ENCODE peak calls at places on chromosome 5, in nine cellular contexts. One of them, this sample, is unnamed.

GRCh38 chr5:136053336-136054121 is 24.7 kb downstream of the TGFBI start:
- DNase-seq in HTR-8/SVneo: peak; percentile 90
- DNase-seq in stimulated activated naive CD4-positive, alpha-beta T cell: no peak
- DNase-seq in tibial artery: peak; percentile 87
- DNase-seq in activated CD4-positive, alpha-beta T cell treated with anti-CD3 and anti-CD28 coated beads for 48 hours: no peak
- DNase-seq in left cardiac atrium: no peak
- DNase-seq in AG04450: peak; percentile 86
- DNase-seq in endodermal cell: peak; percentile 71
- DNase-seq in T-helper 2 cell: no peak
- DNase-seq in this sample: no peak

GRCh38 chr5:17860660-17861315 is 226.5 kb downstream of the TAF11L14 start:
- DNase-seq in HTR-8/SVneo: no peak
- DNase-seq in stimulated activated naive CD4-positive, alpha-beta T cell: no peak
- DNase-seq in tibial artery: no peak
- DNase-seq in activated CD4-positive, alpha-beta T cell treated with anti-CD3 and anti-CD28 coated beads for 48 hours: no peak
- DNase-seq in left cardiac atrium: no peak
- DNase-seq in AG04450: no peak
- DNase-seq in endodermal cell: no peak
- DNase-seq in T-helper 2 cell: no peak
- DNase-seq in this sample: no peak

GRCh38 chr5:117713585-117714198 is 1139.1 kb upstream of the SEMA6A start:
- DNase-seq in HTR-8/SVneo: no peak
- DNase-seq in stimulated activated naive CD4-positive, alpha-beta T cell: no peak
- DNase-seq in tibial artery: no peak
- DNase-seq in activated CD4-positive, alpha-beta T cell treated with anti-CD3 and anti-CD28 coated beads for 48 hours: no peak
- DNase-seq in left cardiac atrium: no peak
- DNase-seq in AG04450: no peak
- DNase-seq in endodermal cell: peak; percentile 45
- DNase-seq in T-helper 2 cell: no peak
- DNase-seq in this sample: peak; percentile 16

GRCh38 chr5:74895906-74896305 is 29.7 kb upstream of the FAM169A start:
- DNase-seq in HTR-8/SVneo: peak; percentile 11
- DNase-seq in stimulated activated naive CD4-positive, alpha-beta T cell: no peak
- DNase-seq in tibial artery: no peak
- DNase-seq in activated CD4-positive, alpha-beta T cell treated with anti-CD3 and anti-CD28 coated beads for 48 hours: no peak
- DNase-seq in left cardiac atrium: peak; percentile 84
- DNase-seq in AG04450: peak; percentile 11
- DNase-seq in endodermal cell: no peak
- DNase-seq in T-helper 2 cell: no peak
- DNase-seq in this sample: no peak

GRCh38 chr5:122129332-122129731 is at the start of gene ZNF474:
- DNase-seq in HTR-8/SVneo: peak; percentile 28
- DNase-seq in stimulated activated naive CD4-positive, alpha-beta T cell: no peak
- DNase-seq in tibial artery: peak; percentile 72
- DNase-seq in activated CD4-positive, alpha-beta T cell treated with anti-CD3 and anti-CD28 coated beads for 48 hours: no peak
- DNase-seq in left cardiac atrium: peak; percentile 54
- DNase-seq in AG04450: peak; percentile 89
- DNase-seq in endodermal cell: peak; percentile 91
- DNase-seq in T-helper 2 cell: no peak
- DNase-seq in this sample: peak; percentile 94

GRCh38 chr5:581941-582340 is 30.2 kb upstream of the CEP72 start:
- DNase-seq in HTR-8/SVneo: no peak
- DNase-seq in stimulated activated naive CD4-positive, alpha-beta T cell: no peak
- DNase-seq in tibial artery: no peak
- DNase-seq in activated CD4-positive, alpha-beta T cell treated with anti-CD3 and anti-CD28 coated beads for 48 hours: no peak
- DNase-seq in left cardiac atrium: no peak
- DNase-seq in AG04450: no peak
- DNase-seq in endodermal cell: no peak
- DNase-seq in T-helper 2 cell: no peak
- DNase-seq in this sample: no peak

GRCh38 chr5:151047814-151048425 is 27.5 kb downstream of the GPX3 start:
- DNase-seq in HTR-8/SVneo: no peak
- DNase-seq in stimulated activated naive CD4-positive, alpha-beta T cell: peak; percentile 20
- DNase-seq in tibial artery: no peak
- DNase-seq in activated CD4-positive, alpha-beta T cell treated with anti-CD3 and anti-CD28 coated beads for 48 hours: peak; percentile 35
- DNase-seq in left cardiac atrium: no peak
- DNase-seq in AG04450: no peak
- DNase-seq in endodermal cell: peak; percentile 80
- DNase-seq in T-helper 2 cell: no peak
- DNase-seq in this sample: peak; percentile 76

GRCh38 chr5:160359816-160360215 is 10.6 kb downstream of the C1QTNF2 start:
- DNase-seq in HTR-8/SVneo: no peak
- DNase-seq in stimulated activated naive CD4-positive, alpha-beta T cell: no peak
- DNase-seq in tibial artery: no peak
- DNase-seq in activated CD4-positive, alpha-beta T cell treated with anti-CD3 and anti-CD28 coated beads for 48 hours: no peak
- DNase-seq in left cardiac atrium: no peak
- DNase-seq in AG04450: no peak
- DNase-seq in endodermal cell: peak; percentile 76
- DNase-seq in T-helper 2 cell: no peak
- DNase-seq in this sample: peak; percentile 34

GRCh38 chr5:4192111-4192510 is 596.5 kb downstream of the IRX1 start:
- DNase-seq in HTR-8/SVneo: no peak
- DNase-seq in stimulated activated naive CD4-positive, alpha-beta T cell: no peak
- DNase-seq in tibial artery: no peak
- DNase-seq in activated CD4-positive, alpha-beta T cell treated with anti-CD3 and anti-CD28 coated beads for 48 hours: no peak
- DNase-seq in left cardiac atrium: no peak
- DNase-seq in AG04450: no peak
- DNase-seq in endodermal cell: no peak
- DNase-seq in T-helper 2 cell: no peak
- DNase-seq in this sample: no peak

GRCh38 chr5:179229331-179229761 is 115.9 kb downstream of the ADAMTS2 start:
- DNase-seq in HTR-8/SVneo: no peak
- DNase-seq in stimulated activated naive CD4-positive, alpha-beta T cell: no peak
- DNase-seq in tibial artery: peak; percentile 53
- DNase-seq in activated CD4-positive, alpha-beta T cell treated with anti-CD3 and anti-CD28 coated beads for 48 hours: no peak
- DNase-seq in left cardiac atrium: peak; percentile 10
- DNase-seq in AG04450: no peak
- DNase-seq in endodermal cell: no peak
- DNase-seq in T-helper 2 cell: no peak
- DNase-seq in this sample: no peak

GRCh38 chr5:6162175-6162574 is 216.2 kb downstream of the MED10 start:
- DNase-seq in HTR-8/SVneo: no peak
- DNase-seq in stimulated activated naive CD4-positive, alpha-beta T cell: no peak
- DNase-seq in tibial artery: no peak
- DNase-seq in activated CD4-positive, alpha-beta T cell treated with anti-CD3 and anti-CD28 coated beads for 48 hours: no peak
- DNase-seq in left cardiac atrium: no peak
- DNase-seq in AG04450: no peak
- DNase-seq in endodermal cell: no peak
- DNase-seq in T-helper 2 cell: no peak
- DNase-seq in this sample: no peak

GRCh38 chr5:107253246-107253645 is 417.5 kb downstream of the EFNA5 start:
- DNase-seq in HTR-8/SVneo: no peak
- DNase-seq in stimulated activated naive CD4-positive, alpha-beta T cell: no peak
- DNase-seq in tibial artery: no peak
- DNase-seq in activated CD4-positive, alpha-beta T cell treated with anti-CD3 and anti-CD28 coated beads for 48 hours: no peak
- DNase-seq in left cardiac atrium: no peak
- DNase-seq in AG04450: no peak
- DNase-seq in endodermal cell: no peak
- DNase-seq in T-helper 2 cell: no peak
- DNase-seq in this sample: no peak

GRCh38 chr5:170113517-170113891 is 7.8 kb downstream of the FOXI1 start:
- DNase-seq in HTR-8/SVneo: no peak
- DNase-seq in stimulated activated naive CD4-positive, alpha-beta T cell: no peak
- DNase-seq in tibial artery: no peak
- DNase-seq in activated CD4-positive, alpha-beta T cell treated with anti-CD3 and anti-CD28 coated beads for 48 hours: no peak
- DNase-seq in left cardiac atrium: no peak
- DNase-seq in AG04450: no peak
- DNase-seq in endodermal cell: no peak
- DNase-seq in T-helper 2 cell: no peak
- DNase-seq in this sample: no peak

GRCh38 chr5:65828507-65828906 is 97.9 kb upstream of the ERBIN start:
- DNase-seq in HTR-8/SVneo: no peak
- DNase-seq in stimulated activated naive CD4-positive, alpha-beta T cell: no peak
- DNase-seq in tibial artery: no peak
- DNase-seq in activated CD4-positive, alpha-beta T cell treated with anti-CD3 and anti-CD28 coated beads for 48 hours: no peak
- DNase-seq in left cardiac atrium: no peak
- DNase-seq in AG04450: no peak
- DNase-seq in endodermal cell: no peak
- DNase-seq in T-helper 2 cell: no peak
- DNase-seq in this sample: no peak

GRCh38 chr5:172175263-172175719 is 12.7 kb downstream of the STK10 start:
- DNase-seq in HTR-8/SVneo: no peak
- DNase-seq in stimulated activated naive CD4-positive, alpha-beta T cell: peak; percentile 88
- DNase-seq in tibial artery: peak; percentile 72
- DNase-seq in activated CD4-positive, alpha-beta T cell treated with anti-CD3 and anti-CD28 coated beads for 48 hours: peak; percentile 93
- DNase-seq in left cardiac atrium: peak; percentile 76
- DNase-seq in AG04450: no peak
- DNase-seq in endodermal cell: no peak
- DNase-seq in T-helper 2 cell: peak; percentile 63
- DNase-seq in this sample: no peak

GRCh38 chr5:76175051-76175666 is 92.0 kb downstream of the SV2C start:
- DNase-seq in HTR-8/SVneo: peak; percentile 57
- DNase-seq in stimulated activated naive CD4-positive, alpha-beta T cell: peak; percentile 23
- DNase-seq in tibial artery: no peak
- DNase-seq in activated CD4-positive, alpha-beta T cell treated with anti-CD3 and anti-CD28 coated beads for 48 hours: peak; percentile 65
- DNase-seq in left cardiac atrium: peak; percentile 24
- DNase-seq in AG04450: peak; percentile 7
- DNase-seq in endodermal cell: peak; percentile 89
- DNase-seq in T-helper 2 cell: no peak
- DNase-seq in this sample: peak; percentile 79

GRCh38 chr5:96316487-96316886 is 116.6 kb downstream of the PCSK1 start:
- DNase-seq in HTR-8/SVneo: no peak
- DNase-seq in stimulated activated naive CD4-positive, alpha-beta T cell: no peak
- DNase-seq in tibial artery: no peak
- DNase-seq in activated CD4-positive, alpha-beta T cell treated with anti-CD3 and anti-CD28 coated beads for 48 hours: no peak
- DNase-seq in left cardiac atrium: no peak
- DNase-seq in AG04450: no peak
- DNase-seq in endodermal cell: peak; percentile 55
- DNase-seq in T-helper 2 cell: no peak
- DNase-seq in this sample: no peak

GRCh38 chr5:127303404-127303803 is 12.8 kb downstream of the MEGF10 start:
- DNase-seq in HTR-8/SVneo: no peak
- DNase-seq in stimulated activated naive CD4-positive, alpha-beta T cell: no peak
- DNase-seq in tibial artery: no peak
- DNase-seq in activated CD4-positive, alpha-beta T cell treated with anti-CD3 and anti-CD28 coated beads for 48 hours: no peak
- DNase-seq in left cardiac atrium: no peak
- DNase-seq in AG04450: no peak
- DNase-seq in endodermal cell: no peak
- DNase-seq in T-helper 2 cell: no peak
- DNase-seq in this sample: no peak

GRCh38 chr5:18043344-18043743 is 409.1 kb downstream of the TAF11L14 start:
- DNase-seq in HTR-8/SVneo: no peak
- DNase-seq in stimulated activated naive CD4-positive, alpha-beta T cell: no peak
- DNase-seq in tibial artery: no peak
- DNase-seq in activated CD4-positive, alpha-beta T cell treated with anti-CD3 and anti-CD28 coated beads for 48 hours: no peak
- DNase-seq in left cardiac atrium: no peak
- DNase-seq in AG04450: no peak
- DNase-seq in endodermal cell: no peak
- DNase-seq in T-helper 2 cell: no peak
- DNase-seq in this sample: peak; percentile 6

GRCh38 chr5:125390316-125390715 is 643.9 kb upstream of the ZNF608 start:
- DNase-seq in HTR-8/SVneo: no peak
- DNase-seq in stimulated activated naive CD4-positive, alpha-beta T cell: no peak
- DNase-seq in tibial artery: no peak
- DNase-seq in activated CD4-positive, alpha-beta T cell treated with anti-CD3 and anti-CD28 coated beads for 48 hours: no peak
- DNase-seq in left cardiac atrium: no peak
- DNase-seq in AG04450: no peak
- DNase-seq in endodermal cell: no peak
- DNase-seq in T-helper 2 cell: no peak
- DNase-seq in this sample: no peak

GRCh38 chr5:129963359-129963758 is 59.1 kb downstream of the CHSY3 start:
- DNase-seq in HTR-8/SVneo: no peak
- DNase-seq in stimulated activated naive CD4-positive, alpha-beta T cell: no peak
- DNase-seq in tibial artery: no peak
- DNase-seq in activated CD4-positive, alpha-beta T cell treated with anti-CD3 and anti-CD28 coated beads for 48 hours: no peak
- DNase-seq in left cardiac atrium: no peak
- DNase-seq in AG04450: peak; percentile 46
- DNase-seq in endodermal cell: no peak
- DNase-seq in T-helper 2 cell: no peak
- DNase-seq in this sample: no peak

GRCh38 chr5:167631191-167631590 is 660.3 kb upstream of the WWC1 start:
- DNase-seq in HTR-8/SVneo: no peak
- DNase-seq in stimulated activated naive CD4-positive, alpha-beta T cell: no peak
- DNase-seq in tibial artery: no peak
- DNase-seq in activated CD4-positive, alpha-beta T cell treated with anti-CD3 and anti-CD28 coated beads for 48 hours: no peak
- DNase-seq in left cardiac atrium: no peak
- DNase-seq in AG04450: no peak
- DNase-seq in endodermal cell: no peak
- DNase-seq in T-helper 2 cell: no peak
- DNase-seq in this sample: no peak

GRCh38 chr5:73816656-73817420 is 190.8 kb downstream of the ARHGEF28 start:
- DNase-seq in HTR-8/SVneo: no peak
- DNase-seq in stimulated activated naive CD4-positive, alpha-beta T cell: no peak
- DNase-seq in tibial artery: no peak
- DNase-seq in activated CD4-positive, alpha-beta T cell treated with anti-CD3 and anti-CD28 coated beads for 48 hours: no peak
- DNase-seq in left cardiac atrium: no peak
- DNase-seq in AG04450: peak; percentile 63
- DNase-seq in endodermal cell: no peak
- DNase-seq in T-helper 2 cell: no peak
- DNase-seq in this sample: no peak

GRCh38 chr5:35319231-35320002 is 89.1 kb upstream of the PRLR start:
- DNase-seq in HTR-8/SVneo: peak; percentile 59
- DNase-seq in stimulated activated naive CD4-positive, alpha-beta T cell: no peak
- DNase-seq in tibial artery: peak; percentile 81
- DNase-seq in activated CD4-positive, alpha-beta T cell treated with anti-CD3 and anti-CD28 coated beads for 48 hours: peak; percentile 87
- DNase-seq in left cardiac atrium: peak; percentile 63
- DNase-seq in AG04450: no peak
- DNase-seq in endodermal cell: no peak
- DNase-seq in T-helper 2 cell: no peak
- DNase-seq in this sample: no peak

GRCh38 chr5:142748568-142749249 is 21.5 kb upstream of the ARHGAP26 start:
- DNase-seq in HTR-8/SVneo: no peak
- DNase-seq in stimulated activated naive CD4-positive, alpha-beta T cell: peak; percentile 59
- DNase-seq in tibial artery: no peak
- DNase-seq in activated CD4-positive, alpha-beta T cell treated with anti-CD3 and anti-CD28 coated beads for 48 hours: peak; percentile 62
- DNase-seq in left cardiac atrium: no peak
- DNase-seq in AG04450: no peak
- DNase-seq in endodermal cell: peak; percentile 83
- DNase-seq in T-helper 2 cell: no peak
- DNase-seq in this sample: peak; percentile 73

GRCh38 chr5:17169507-17169906 is 47.9 kb upstream of the BASP1 start:
- DNase-seq in HTR-8/SVneo: no peak
- DNase-seq in stimulated activated naive CD4-positive, alpha-beta T cell: no peak
- DNase-seq in tibial artery: no peak
- DNase-seq in activated CD4-positive, alpha-beta T cell treated with anti-CD3 and anti-CD28 coated beads for 48 hours: no peak
- DNase-seq in left cardiac atrium: no peak
- DNase-seq in AG04450: peak; percentile 68
- DNase-seq in endodermal cell: no peak
- DNase-seq in T-helper 2 cell: no peak
- DNase-seq in this sample: no peak

GRCh38 chr5:147576646-147577535 is 67.0 kb upstream of the DPYSL3 start:
- DNase-seq in HTR-8/SVneo: peak; percentile 22
- DNase-seq in stimulated activated naive CD4-positive, alpha-beta T cell: no peak
- DNase-seq in tibial artery: peak; percentile 75
- DNase-seq in activated CD4-positive, alpha-beta T cell treated with anti-CD3 and anti-CD28 coated beads for 48 hours: peak; percentile 60
- DNase-seq in left cardiac atrium: peak; percentile 53
- DNase-seq in AG04450: no peak
- DNase-seq in endodermal cell: peak; percentile 91
- DNase-seq in T-helper 2 cell: no peak
- DNase-seq in this sample: peak; percentile 77

GRCh38 chr5:177982956-177983355 is 13.1 kb downstream of the PROP1 start:
- DNase-seq in HTR-8/SVneo: no peak
- DNase-seq in stimulated activated naive CD4-positive, alpha-beta T cell: no peak
- DNase-seq in tibial artery: no peak
- DNase-seq in activated CD4-positive, alpha-beta T cell treated with anti-CD3 and anti-CD28 coated beads for 48 hours: no peak
- DNase-seq in left cardiac atrium: no peak
- DNase-seq in AG04450: no peak
- DNase-seq in endodermal cell: no peak
- DNase-seq in T-helper 2 cell: no peak
- DNase-seq in this sample: no peak

GRCh38 chr5:81779125-81779934 is 28.4 kb upstream of the SSBP2 start:
- DNase-seq in HTR-8/SVneo: no peak
- DNase-seq in stimulated activated naive CD4-positive, alpha-beta T cell: peak; percentile 47
- DNase-seq in tibial artery: peak; percentile 87
- DNase-seq in activated CD4-positive, alpha-beta T cell treated with anti-CD3 and anti-CD28 coated beads for 48 hours: peak; percentile 47
- DNase-seq in left cardiac atrium: peak; percentile 58
- DNase-seq in AG04450: no peak
- DNase-seq in endodermal cell: no peak
- DNase-seq in T-helper 2 cell: peak; percentile 8
- DNase-seq in this sample: no peak

GRCh38 chr5:57450991-57451876 is 31.4 kb downstream of the ACTBL2 start:
- DNase-seq in HTR-8/SVneo: no peak
- DNase-seq in stimulated activated naive CD4-positive, alpha-beta T cell: peak; percentile 53
- DNase-seq in tibial artery: no peak
- DNase-seq in activated CD4-positive, alpha-beta T cell treated with anti-CD3 and anti-CD28 coated beads for 48 hours: no peak
- DNase-seq in left cardiac atrium: no peak
- DNase-seq in AG04450: no peak
- DNase-seq in endodermal cell: no peak
- DNase-seq in T-helper 2 cell: no peak
- DNase-seq in this sample: no peak

GRCh38 chr5:57937501-57937900 is 454.9 kb upstream of the ACTBL2 start:
- DNase-seq in HTR-8/SVneo: no peak
- DNase-seq in stimulated activated naive CD4-positive, alpha-beta T cell: no peak
- DNase-seq in tibial artery: no peak
- DNase-seq in activated CD4-positive, alpha-beta T cell treated with anti-CD3 and anti-CD28 coated beads for 48 hours: no peak
- DNase-seq in left cardiac atrium: no peak
- DNase-seq in AG04450: no peak
- DNase-seq in endodermal cell: no peak
- DNase-seq in T-helper 2 cell: no peak
- DNase-seq in this sample: no peak

This sample was measured in GM23338.